ENCODE peak calls at places on chromosomes 5 and 9, in seven cellular contexts. One of them, this sample, is unnamed. For H3K4me1, the result is how much of the 10 kb centered on the place peaks cover.

GRCh38 chr5:171595801-171596231 is 176.4 kb downstream of the FGF18 start:
- DNase-seq in neuronal stem cell: no peak
- DNase-seq in body of pancreas: no peak
- DNase-seq in cardiac muscle cell: peak
- DNase-seq in hepatocyte: no peak
- DNase-seq in colonic mucosa: no peak
- DNase-seq in SJSA1: peak
- DNase-seq in this sample: no peak

GRCh38 chr5:146290318-146290717 is 48.3 kb upstream of the POU4F3 start:
- DNase-seq in neuronal stem cell: no peak
- DNase-seq in body of pancreas: no peak
- DNase-seq in cardiac muscle cell: no peak
- DNase-seq in hepatocyte: no peak
- DNase-seq in colonic mucosa: no peak
- DNase-seq in SJSA1: no peak
- DNase-seq in this sample: no peak

GRCh38 chr5:163695817-163696216 is 190.4 kb downstream of the MAT2B start:
- DNase-seq in neuronal stem cell: no peak
- DNase-seq in body of pancreas: no peak
- DNase-seq in cardiac muscle cell: no peak
- DNase-seq in hepatocyte: no peak
- DNase-seq in colonic mucosa: no peak
- DNase-seq in SJSA1: no peak
- DNase-seq in this sample: no peak

GRCh38 chr9:95336281-95336680 is 18.8 kb upstream of the FANCC start:
- DNase-seq in neuronal stem cell: no peak
- DNase-seq in body of pancreas: peak
- DNase-seq in cardiac muscle cell: peak
- DNase-seq in hepatocyte: peak
- DNase-seq in colonic mucosa: no peak
- DNase-seq in SJSA1: no peak
- DNase-seq in this sample: no peak

GRCh38 chr5:135602882-135603721 is 24.3 kb upstream of the CXCL14 start:
- DNase-seq in neuronal stem cell: peak
- DNase-seq in body of pancreas: no peak
- DNase-seq in cardiac muscle cell: no peak
- DNase-seq in hepatocyte: no peak
- DNase-seq in colonic mucosa: no peak
- DNase-seq in SJSA1: peak
- DNase-seq in this sample: no peak

GRCh38 chr9:93117924-93118862 is 15.9 kb downstream of the NINJ1 start:
- DNase-seq in neuronal stem cell: no peak
- DNase-seq in body of pancreas: peak
- DNase-seq in cardiac muscle cell: no peak
- DNase-seq in hepatocyte: no peak
- DNase-seq in colonic mucosa: no peak
- DNase-seq in SJSA1: no peak
- DNase-seq in this sample: peak

GRCh38 chr5:177336112-177336511 is 15.4 kb downstream of the LMAN2 start:
- DNase-seq in neuronal stem cell: no peak
- DNase-seq in body of pancreas: peak
- DNase-seq in cardiac muscle cell: peak
- DNase-seq in hepatocyte: no peak
- DNase-seq in colonic mucosa: no peak
- DNase-seq in SJSA1: peak
- DNase-seq in this sample: peak

GRCh38 chr9:127783111-127783621 is 2.7 kb upstream of the CDK9 start:
- DNase-seq in neuronal stem cell: no peak
- DNase-seq in body of pancreas: peak
- DNase-seq in cardiac muscle cell: no peak
- DNase-seq in hepatocyte: no peak
- DNase-seq in colonic mucosa: peak
- DNase-seq in SJSA1: no peak
- DNase-seq in this sample: no peak

GRCh38 chr9:133877327-133877726 is 114.8 kb downstream of the VAV2 start:
- DNase-seq in neuronal stem cell: no peak
- DNase-seq in body of pancreas: no peak
- DNase-seq in cardiac muscle cell: no peak
- DNase-seq in hepatocyte: no peak
- DNase-seq in colonic mucosa: no peak
- DNase-seq in SJSA1: no peak
- DNase-seq in this sample: no peak

GRCh38 chr5:177404641-177405134 is 4.2 kb upstream of the PFN3 start:
- DNase-seq in neuronal stem cell: no peak
- DNase-seq in body of pancreas: no peak
- DNase-seq in cardiac muscle cell: no peak
- DNase-seq in hepatocyte: no peak
- DNase-seq in colonic mucosa: no peak
- DNase-seq in SJSA1: no peak
- DNase-seq in this sample: peak

GRCh38 chr9:120868676-120869359 is 8.2 kb downstream of the PHF19 start:
- DNase-seq in neuronal stem cell: peak
- DNase-seq in body of pancreas: peak
- DNase-seq in cardiac muscle cell: peak
- DNase-seq in hepatocyte: peak
- DNase-seq in colonic mucosa: peak
- DNase-seq in SJSA1: peak
- DNase-seq in this sample: peak

GRCh38 chr9:4855861-4856260 is 63.1 kb downstream of the RCL1 start:
- DNase-seq in neuronal stem cell: no peak
- DNase-seq in body of pancreas: peak
- DNase-seq in cardiac muscle cell: no peak
- DNase-seq in hepatocyte: peak
- DNase-seq in colonic mucosa: no peak
- DNase-seq in SJSA1: no peak
- DNase-seq in this sample: peak

GRCh38 chr9:89642789-89643188 is 38.0 kb downstream of the GADD45G start:
- DNase-seq in neuronal stem cell: no peak
- DNase-seq in body of pancreas: no peak
- DNase-seq in cardiac muscle cell: no peak
- DNase-seq in hepatocyte: no peak
- DNase-seq in colonic mucosa: no peak
- DNase-seq in SJSA1: no peak
- DNase-seq in this sample: peak

GRCh38 chr5:98110270-98110669 is 663.2 kb upstream of the RGMB start:
- DNase-seq in neuronal stem cell: no peak
- DNase-seq in body of pancreas: no peak
- DNase-seq in cardiac muscle cell: peak
- DNase-seq in hepatocyte: no peak
- DNase-seq in colonic mucosa: no peak
- DNase-seq in SJSA1: no peak
- DNase-seq in this sample: no peak

GRCh38 chr5:148398698-148399121 is 15.0 kb downstream of the FBXO38 start:
- DNase-seq in neuronal stem cell: no peak
- DNase-seq in body of pancreas: no peak
- DNase-seq in cardiac muscle cell: no peak
- DNase-seq in hepatocyte: no peak
- DNase-seq in colonic mucosa: no peak
- DNase-seq in SJSA1: no peak
- DNase-seq in this sample: no peak

GRCh38 chr9:77417570-77417969 is 230.6 kb downstream of the GNA14 start:
- DNase-seq in neuronal stem cell: no peak
- DNase-seq in body of pancreas: no peak
- DNase-seq in cardiac muscle cell: peak
- DNase-seq in hepatocyte: peak
- DNase-seq in colonic mucosa: no peak
- DNase-seq in SJSA1: no peak
- DNase-seq in this sample: no peak

GRCh38 chr5:25025836-25026235 is 381.1 kb upstream of the CDH10 start:
- DNase-seq in neuronal stem cell: no peak
- DNase-seq in body of pancreas: no peak
- DNase-seq in cardiac muscle cell: no peak
- DNase-seq in hepatocyte: no peak
- DNase-seq in colonic mucosa: no peak
- DNase-seq in SJSA1: no peak
- DNase-seq in this sample: no peak

GRCh38 chr5:67065237-67065636 is 131.4 kb downstream of the CD180 start:
- DNase-seq in neuronal stem cell: no peak
- DNase-seq in body of pancreas: peak
- DNase-seq in cardiac muscle cell: no peak
- DNase-seq in hepatocyte: no peak
- DNase-seq in colonic mucosa: no peak
- DNase-seq in SJSA1: no peak
- DNase-seq in this sample: no peak

GRCh38 chr5:177455036-177455660 is 8.5 kb downstream of the PRR7 start:
- DNase-seq in neuronal stem cell: peak
- DNase-seq in body of pancreas: peak
- DNase-seq in cardiac muscle cell: peak
- DNase-seq in hepatocyte: peak
- DNase-seq in colonic mucosa: peak
- DNase-seq in SJSA1: peak
- DNase-seq in this sample: peak

DNA sequence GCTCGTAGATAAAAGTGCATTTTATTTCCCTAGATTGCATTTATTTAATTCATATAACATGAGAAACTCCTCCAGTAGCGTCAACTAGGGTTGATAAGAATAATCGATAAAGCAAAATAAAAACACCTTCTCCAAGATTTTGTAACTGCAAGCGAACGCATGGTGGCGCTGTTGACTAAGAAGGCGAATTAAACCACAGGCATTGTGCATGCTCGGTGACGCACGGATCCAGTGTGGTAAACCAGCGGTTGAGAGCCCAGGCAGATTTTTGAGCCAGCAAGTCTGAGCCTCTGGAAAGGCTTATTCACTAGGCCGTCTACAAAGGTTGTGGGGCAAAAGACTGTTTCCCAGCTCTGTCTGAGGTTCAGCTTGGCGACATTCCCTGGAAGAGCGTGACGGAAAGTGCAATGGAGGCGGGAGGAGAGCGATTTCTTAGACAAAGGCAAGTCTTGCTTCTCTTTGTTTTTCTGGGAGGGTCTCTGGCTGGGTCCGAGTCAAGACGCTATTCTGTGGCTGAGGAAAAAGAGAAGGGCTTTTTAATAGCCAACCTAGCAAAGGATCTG is at the start of gene PCDHB3:
- DNase-seq in neuronal stem cell: no peak
- DNase-seq in body of pancreas: peak
- DNase-seq in cardiac muscle cell: peak
- DNase-seq in hepatocyte: no peak
- DNase-seq in colonic mucosa: no peak
- DNase-seq in SJSA1: no peak
- DNase-seq in this sample: peak
- H3K4me1 ChIP-seq in neuronal stem cell: under half
- H3K4me1 ChIP-seq in body of pancreas: under half
- H3K4me1 ChIP-seq in cardiac muscle cell: under half
- H3K4me1 ChIP-seq in hepatocyte: under half
- H3K4me1 ChIP-seq in colonic mucosa: under half
- H3K4me1 ChIP-seq in SJSA1: under half
- H3K4me1 ChIP-seq in this sample: under half

DNA sequence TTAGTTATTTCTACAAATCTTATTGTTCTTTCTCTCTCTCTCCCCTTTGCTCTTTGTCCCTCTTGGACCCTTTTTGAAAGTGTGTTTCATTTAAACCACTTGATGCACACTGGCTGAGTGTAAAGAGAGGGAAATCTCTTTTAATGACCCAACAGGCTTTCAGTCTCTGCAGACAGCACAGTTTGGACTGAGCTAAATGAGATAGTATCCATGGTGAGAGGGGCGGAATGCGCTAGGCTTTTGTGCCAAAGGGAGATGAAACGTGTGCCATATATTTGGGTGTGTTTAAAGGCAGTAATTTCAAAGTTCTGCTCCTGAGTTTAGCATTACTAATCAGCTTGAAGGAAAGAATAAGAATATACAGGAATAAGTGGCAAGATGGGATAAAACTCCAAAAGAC is 184.9 kb downstream of the PCSK1 start:
- DNase-seq in neuronal stem cell: no peak
- DNase-seq in body of pancreas: no peak
- DNase-seq in cardiac muscle cell: peak
- DNase-seq in hepatocyte: no peak
- DNase-seq in colonic mucosa: no peak
- DNase-seq in SJSA1: no peak
- DNase-seq in this sample: no peak
- H3K4me1 ChIP-seq in neuronal stem cell: under half
- H3K4me1 ChIP-seq in body of pancreas: half or more
- H3K4me1 ChIP-seq in cardiac muscle cell: under half
- H3K4me1 ChIP-seq in hepatocyte: under half
- H3K4me1 ChIP-seq in colonic mucosa: under half
- H3K4me1 ChIP-seq in SJSA1: under half
- H3K4me1 ChIP-seq in this sample: under half

DNA sequence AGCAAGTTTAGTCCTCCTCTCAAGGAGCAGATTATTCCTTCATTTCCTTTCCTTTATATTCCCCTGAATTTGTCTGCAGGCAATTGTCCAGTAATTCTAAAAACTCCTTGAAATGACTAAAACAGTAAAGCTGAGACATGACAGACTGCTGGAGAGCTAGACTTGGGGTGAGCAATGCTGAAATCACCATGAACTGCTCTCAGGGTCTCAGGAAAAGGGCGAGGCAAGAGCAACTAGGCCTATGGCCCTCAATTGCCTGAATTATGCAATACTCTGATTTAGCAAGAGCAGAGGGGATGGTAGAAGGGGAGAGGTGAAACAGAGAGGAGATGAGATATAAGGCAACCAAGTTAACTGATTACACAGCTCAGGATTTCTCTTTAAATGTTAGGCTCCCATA is 172.9 kb upstream of the NREP start:
- DNase-seq in neuronal stem cell: no peak
- DNase-seq in body of pancreas: peak
- DNase-seq in cardiac muscle cell: peak
- DNase-seq in hepatocyte: peak
- DNase-seq in colonic mucosa: no peak
- DNase-seq in SJSA1: no peak
- DNase-seq in this sample: no peak
- H3K4me1 ChIP-seq in neuronal stem cell: under half
- H3K4me1 ChIP-seq in body of pancreas: under half
- H3K4me1 ChIP-seq in cardiac muscle cell: under half
- H3K4me1 ChIP-seq in hepatocyte: under half
- H3K4me1 ChIP-seq in colonic mucosa: under half
- H3K4me1 ChIP-seq in SJSA1: under half
- H3K4me1 ChIP-seq in this sample: under half

GRCh38 chr9:76372345-76372744 is 21.9 kb downstream of the RFK start:
- DNase-seq in neuronal stem cell: no peak
- DNase-seq in body of pancreas: no peak
- DNase-seq in cardiac muscle cell: peak
- DNase-seq in hepatocyte: no peak
- DNase-seq in colonic mucosa: no peak
- DNase-seq in SJSA1: no peak
- DNase-seq in this sample: no peak

GRCh38 chr9:76373173-76373771 is 21.0 kb downstream of the RFK start:
- DNase-seq in neuronal stem cell: no peak
- DNase-seq in body of pancreas: peak
- DNase-seq in cardiac muscle cell: peak
- DNase-seq in hepatocyte: peak
- DNase-seq in colonic mucosa: peak
- DNase-seq in SJSA1: no peak
- DNase-seq in this sample: no peak

GRCh38 chr9:76373777-76374474 is 20.3 kb downstream of the RFK start:
- DNase-seq in neuronal stem cell: no peak
- DNase-seq in body of pancreas: no peak
- DNase-seq in cardiac muscle cell: no peak
- DNase-seq in hepatocyte: no peak
- DNase-seq in colonic mucosa: no peak
- DNase-seq in SJSA1: no peak
- DNase-seq in this sample: no peak

GRCh38 chr9:76370656-76371055 is 23.6 kb downstream of the RFK start:
- DNase-seq in neuronal stem cell: no peak
- DNase-seq in body of pancreas: no peak
- DNase-seq in cardiac muscle cell: no peak
- DNase-seq in hepatocyte: no peak
- DNase-seq in colonic mucosa: no peak
- DNase-seq in SJSA1: no peak
- DNase-seq in this sample: no peak

GRCh38 chr9:76371901-76372300 is 22.3 kb downstream of the RFK start:
- DNase-seq in neuronal stem cell: no peak
- DNase-seq in body of pancreas: no peak
- DNase-seq in cardiac muscle cell: peak
- DNase-seq in hepatocyte: no peak
- DNase-seq in colonic mucosa: no peak
- DNase-seq in SJSA1: peak
- DNase-seq in this sample: no peak
- H3K4me1 ChIP-seq in neuronal stem cell: under half
- H3K4me1 ChIP-seq in body of pancreas: half or more
- H3K4me1 ChIP-seq in cardiac muscle cell: under half
- H3K4me1 ChIP-seq in hepatocyte: under half
- H3K4me1 ChIP-seq in colonic mucosa: under half
- H3K4me1 ChIP-seq in SJSA1: half or more
- H3K4me1 ChIP-seq in this sample: under half